ENCODE peak calls at places on chromosomes 6 and 20, in six cellular contexts. C, M, X, P, Q and J are unnamed samples. For H3K4me1, the result is how much of the 10 kb centered on the place peaks cover.

GRCh38 chr6:155883741-155884140 is 428.1 kb upstream of the NOX3 start:
- DNase-seq in C (no peak), M (no peak), X (peak), P (no peak), Q (peak), J (no peak)

GRCh38 chr6:39184906-39185580 is 44.2 kb downstream of the KCNK5 start:
- DNase-seq in C (no peak), M (no peak), X (no peak), P (no peak), Q (no peak), J (no peak)

GRCh38 chr6:125679651-125680050 is 69.8 kb upstream of the HEY2 start:
- DNase-seq in C (no peak), M (no peak), X (no peak), P (no peak), Q (no peak), J (no peak)

GRCh38 chr6:33430991-33431879 is 11.4 kb downstream of the SYNGAP1 start:
- DNase-seq in C (peak), M (peak), X (peak), P (no peak), Q (peak), J (peak)

GRCh38 chr6:10529231-10529801 is 8.2 kb downstream of the GCNT2 start:
- DNase-seq in C (no peak), M (no peak), X (no peak), P (no peak), Q (peak), J (no peak)

GRCh38 chr6:33571637-33572316 is 8.3 kb downstream of the BAK1 start:
- DNase-seq in C (no peak), M (no peak), X (peak), P (no peak), Q (no peak), J (peak)

GRCh38 chr6:20365456-20365855 is 36.2 kb upstream of the E2F3 start:
- DNase-seq in C (no peak), M (no peak), X (no peak), P (no peak), Q (no peak), J (no peak)

GRCh38 chr6:110971458-110971857 is 10.4 kb upstream of the RPF2 start:
- DNase-seq in C (no peak), M (no peak), X (no peak), P (no peak), Q (no peak), J (no peak)

GRCh38 chr6:21091411-21091810 is 502.1 kb upstream of the SOX4 start:
- DNase-seq in C (no peak), M (no peak), X (no peak), P (no peak), Q (no peak), J (no peak)

GRCh38 chr6:90217621-90218496 is 78.8 kb downstream of the BACH2 start:
- DNase-seq in C (no peak), M (no peak), X (no peak), P (no peak), Q (no peak), J (no peak)

GRCh38 chr6:3159805-3160781 is 2.7 kb upstream of the TUBB2A start:
- DNase-seq in C (peak), M (peak), X (no peak), P (peak), Q (peak), J (no peak)

GRCh38 chr6:106377061-106377540 is 16.6 kb downstream of the CRYBG1 start:
- DNase-seq in C (no peak), M (no peak), X (peak), P (no peak), Q (peak), J (no peak)

GRCh38 chr6:73451166-73452106 is 661 bp downstream of the CGAS start:
- DNase-seq in C (peak), M (peak), X (peak), P (no peak), Q (peak), J (peak)

GRCh38 chr20:51400051-51400926 is 142.2 kb downstream of the NFATC2 start:
- DNase-seq in C (no peak), M (no peak), X (no peak), P (no peak), Q (no peak), J (no peak)

GRCh38 chr6:150302801-150303138 is 66.0 kb upstream of the IYD start:
- DNase-seq in C (no peak), M (peak), X (no peak), P (no peak), Q (no peak), J (no peak)

GRCh38 chr6:31572041-31572911 is at the start of gene LTA:
- DNase-seq in C (no peak), M (no peak), X (no peak), P (no peak), Q (no peak), J (no peak)

GRCh38 chr20:6142348-6142993 is 19.6 kb upstream of the FERMT1 start:
- DNase-seq in C (peak), M (peak), X (peak), P (peak), Q (peak), J (peak)

GRCh38 chr6:26363882-26364825 is 844 bp upstream of the BTN3A2 start:
- DNase-seq in C (no peak), M (no peak), X (peak), P (no peak), Q (peak), J (peak)

GRCh38 chr6:39892490-39893129 is 41.7 kb downstream of the MOCS1 start:
- DNase-seq in C (peak), M (peak), X (peak), P (peak), Q (peak), J (peak)

GRCh38 chr6:161922631-161923119 is 648.8 kb upstream of the AGPAT4 start:
- DNase-seq in C (peak), M (peak), X (peak), P (peak), Q (peak), J (peak)

GRCh38 chr20:13260620-13261279 is 39.7 kb downstream of the ISM1 start:
- DNase-seq in C (no peak), M (no peak), X (peak), P (no peak), Q (no peak), J (no peak)

GRCh38 chr6:166958926-166959861 is 2.8 kb upstream of the RNASET2 start:
- DNase-seq in C (no peak), M (no peak), X (no peak), P (no peak), Q (no peak), J (peak)

GRCh38 chr6:118776607-118777549 is 117.1 kb upstream of the ASF1A start:
- DNase-seq in C (peak), M (peak), X (peak), P (peak), Q (peak), J (peak)

GRCh38 chr20:32539817-32540675 is 45.1 kb downstream of the NOL4L start:
- DNase-seq in C (no peak), M (no peak), X (no peak), P (no peak), Q (no peak), J (no peak)

GRCh38 chr6:2959909-2960719 is 11.3 kb downstream of the SERPINB6 start:
- DNase-seq in C (peak), M (peak), X (peak), P (no peak), Q (peak), J (no peak)

GRCh38 chr6:85640806-85641205 is 1.9 kb downstream of the SYNCRIP start:
- DNase-seq in C (no peak), M (no peak), X (peak), P (no peak), Q (no peak), J (no peak)

GRCh38 chr6:35044771-35045275 is 96.3 kb downstream of the TCP11 start:
- DNase-seq in C (no peak), M (no peak), X (peak), P (no peak), Q (no peak), J (peak)

GRCh38 chr6:46011241-46012085 is 4.2 kb downstream of the CLIC5 start:
- DNase-seq in C (no peak), M (no peak), X (no peak), P (no peak), Q (no peak), J (no peak)

GRCh38 chr6:108715832-108716231 is 132.4 kb upstream of the ARMC2 start:
- DNase-seq in C (no peak), M (no peak), X (peak), P (no peak), Q (peak), J (no peak)

GRCh38 chr20:50446351-50447101 is 63.7 kb upstream of the PTPN1 start:
- DNase-seq in C (no peak), M (no peak), X (no peak), P (no peak), Q (no peak), J (no peak)

GRCh38 chr6:21115111-21115510 is 478.4 kb upstream of the SOX4 start:
- DNase-seq in C (no peak), M (peak), X (peak), P (no peak), Q (peak), J (peak)

GRCh38 chr20:19918965-19919329 is 98.2 kb upstream of the NAA20 start:
- DNase-seq in C (no peak), M (no peak), X (no peak), P (no peak), Q (no peak), J (no peak)

GRCh38 chr6:30700340-30700739 is 9.6 kb upstream of the NRM start:
- DNase-seq in C (peak), M (no peak), X (no peak), P (no peak), Q (no peak), J (no peak)

DNA sequence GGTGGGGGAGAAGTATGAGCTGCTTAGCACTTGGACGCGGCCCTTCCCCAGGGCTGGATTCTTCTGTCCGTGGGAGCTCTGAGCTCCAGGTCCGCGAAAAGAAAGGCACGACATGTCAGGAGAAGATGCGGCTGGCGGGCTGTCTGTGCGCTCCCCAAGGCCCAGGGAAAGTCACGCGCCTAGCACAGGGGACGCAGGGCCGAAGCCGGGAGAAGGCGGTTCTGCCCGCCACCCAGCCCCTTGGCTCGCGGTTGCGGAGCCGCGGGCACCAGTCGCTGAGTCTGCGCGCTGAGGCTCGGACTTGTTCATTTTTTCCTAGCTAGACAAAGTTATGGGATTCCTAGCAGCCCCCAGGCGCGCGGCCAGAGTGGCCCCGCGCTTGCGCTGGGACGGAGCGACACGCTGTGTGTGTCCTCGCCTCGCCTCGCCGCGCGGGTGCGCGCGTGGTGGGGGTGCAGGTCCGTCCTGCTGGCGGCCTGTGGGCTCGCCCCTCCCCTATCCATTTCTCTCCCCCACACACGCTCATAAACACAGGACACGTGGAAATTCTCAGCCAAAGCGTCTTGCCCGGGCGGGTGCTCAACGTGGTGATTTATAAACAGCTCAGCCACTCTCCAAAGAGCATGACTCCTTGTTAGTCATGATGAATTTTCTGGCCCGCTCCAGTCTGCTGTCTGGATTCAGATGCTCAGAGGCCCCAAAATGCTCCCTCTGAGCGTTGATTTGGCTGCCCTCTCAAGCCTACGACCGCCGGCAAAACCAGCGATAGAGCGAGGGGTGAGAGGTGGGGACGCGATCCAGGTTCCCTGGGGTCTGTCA is 1.9 kb upstream of the POU3F2 start:
- DNase-seq in C (peak), M (peak), X (peak), P (no peak), Q (peak), J (peak)
- TF ChIP-seq EZH2 in C (peak), M (peak), X (peak), P (no peak), Q (peak), J (no peak)

DNA sequence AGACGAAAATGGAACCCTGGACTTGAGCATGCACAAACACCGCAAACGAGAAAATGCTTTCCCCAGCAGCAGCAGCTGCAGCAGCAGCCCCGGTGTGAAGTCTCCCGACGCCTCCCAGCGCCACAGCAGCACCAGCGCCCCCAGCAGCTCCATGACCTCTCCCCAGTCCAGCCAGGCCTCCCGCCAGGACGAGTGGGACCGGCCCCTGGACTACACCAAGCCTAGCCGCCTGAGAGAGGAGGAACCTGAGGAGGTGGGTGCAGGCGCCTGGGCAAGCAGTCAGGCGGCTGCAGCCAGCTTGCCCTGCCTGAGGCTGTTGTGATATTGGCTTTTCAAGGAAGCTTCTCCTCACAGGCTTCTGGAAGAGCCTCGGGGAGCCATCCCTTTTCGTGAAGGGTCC is 35.8 kb upstream of the PCMTD2 start:
- DNase-seq in C (peak), M (no peak), X (no peak), P (no peak), Q (no peak), J (no peak)
- H3K4me1 ChIP-seq in C (under half), M (under half), X (under half), P (under half), Q (under half), J (under half)

DNA sequence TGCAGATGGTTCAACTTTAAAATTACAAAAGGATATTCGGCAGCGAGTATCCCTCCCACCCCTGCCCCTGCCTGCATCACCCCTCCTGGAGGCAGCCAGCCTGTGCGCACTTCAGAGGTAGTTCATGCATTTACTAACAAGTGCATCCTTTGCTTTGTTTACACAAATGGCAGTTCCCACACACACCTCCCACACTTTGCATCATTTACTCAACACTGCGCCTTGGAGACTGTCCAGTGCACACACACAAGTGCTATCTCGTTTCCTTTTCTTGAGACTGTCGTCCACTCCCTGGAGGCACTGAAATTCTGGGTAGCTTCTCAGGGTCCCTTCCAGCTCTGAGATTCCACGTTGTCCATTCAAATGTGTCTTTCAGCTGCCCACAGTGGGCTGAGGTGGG is 53.1 kb upstream of the VSX1 start:
- DNase-seq in C (no peak), M (no peak), X (no peak), P (no peak), Q (no peak), J (no peak)
- TF ChIP-seq EZH2 in C (no peak), M (no peak), X (no peak), P (no peak), Q (no peak), J (no peak)

GRCh38 chr6:8780653-8781052 is 345.3 kb upstream of the SLC35B3 start:
- DNase-seq in C (no peak), M (no peak), X (no peak), P (no peak), Q (no peak), J (no peak)
- H3K4me1 ChIP-seq in C (under half), M (under half), X (under half), P (under half), Q (under half), J (under half)

GRCh38 chr20:34710861-34711574 is 6.9 kb downstream of the TP53INP2 start:
- DNase-seq in C (no peak), M (no peak), X (no peak), P (no peak), Q (no peak), J (no peak)

GRCh38 chr20:34709044-34709835 is 5.1 kb downstream of the TP53INP2 start:
- DNase-seq in C (peak), M (peak), X (peak), P (peak), Q (peak), J (peak)

GRCh38 chr20:34710568-34710839 is 6.4 kb downstream of the TP53INP2 start:
- DNase-seq in C (no peak), M (no peak), X (no peak), P (no peak), Q (no peak), J (no peak)

GRCh38 chr20:34708621-34709043 is 4.5 kb downstream of the TP53INP2 start:
- DNase-seq in C (peak), M (peak), X (peak), P (no peak), Q (peak), J (peak)

DNA sequence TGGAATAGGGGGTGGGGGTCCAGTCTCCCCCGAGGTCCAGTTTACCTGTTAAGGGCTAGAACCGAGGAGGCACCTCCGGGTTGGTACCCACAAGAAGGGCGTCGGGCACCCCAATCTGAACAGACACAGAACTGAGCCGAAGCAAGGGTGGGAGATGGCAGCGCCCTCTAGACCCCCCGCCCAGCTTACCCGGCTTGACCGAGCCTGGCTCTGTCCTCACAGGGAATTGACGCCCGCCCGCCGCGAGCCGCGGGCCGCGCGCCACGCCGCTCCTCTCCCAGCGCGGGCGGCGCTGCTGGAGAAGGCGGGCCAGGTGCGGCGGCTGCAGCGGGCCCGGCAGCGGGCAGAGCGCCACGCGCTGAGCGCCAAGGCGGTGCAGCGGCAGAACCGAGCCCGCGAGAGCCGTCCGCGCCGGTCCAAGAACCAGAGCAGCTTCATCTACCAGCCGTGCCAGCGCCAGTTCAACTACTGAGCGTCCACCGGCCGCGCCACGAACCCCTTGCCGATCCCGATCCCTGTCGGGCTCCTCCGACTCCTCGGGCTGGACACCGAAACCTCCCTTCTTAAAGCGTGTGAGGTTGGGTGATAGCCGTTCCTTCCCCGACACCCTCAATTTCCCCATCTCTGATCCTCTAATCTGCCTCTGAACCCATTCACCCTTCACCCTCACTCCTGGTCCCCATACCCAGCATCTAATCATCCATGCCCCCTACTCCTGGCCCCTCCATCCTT is 5.9 kb downstream of the TP53INP2 start:
- DNase-seq in C (peak), M (peak), X (peak), P (peak), Q (peak), J (peak)
- TF ChIP-seq EZH2 in C (no peak), M (peak), X (no peak), P (no peak), Q (no peak), J (no peak)

DNA sequence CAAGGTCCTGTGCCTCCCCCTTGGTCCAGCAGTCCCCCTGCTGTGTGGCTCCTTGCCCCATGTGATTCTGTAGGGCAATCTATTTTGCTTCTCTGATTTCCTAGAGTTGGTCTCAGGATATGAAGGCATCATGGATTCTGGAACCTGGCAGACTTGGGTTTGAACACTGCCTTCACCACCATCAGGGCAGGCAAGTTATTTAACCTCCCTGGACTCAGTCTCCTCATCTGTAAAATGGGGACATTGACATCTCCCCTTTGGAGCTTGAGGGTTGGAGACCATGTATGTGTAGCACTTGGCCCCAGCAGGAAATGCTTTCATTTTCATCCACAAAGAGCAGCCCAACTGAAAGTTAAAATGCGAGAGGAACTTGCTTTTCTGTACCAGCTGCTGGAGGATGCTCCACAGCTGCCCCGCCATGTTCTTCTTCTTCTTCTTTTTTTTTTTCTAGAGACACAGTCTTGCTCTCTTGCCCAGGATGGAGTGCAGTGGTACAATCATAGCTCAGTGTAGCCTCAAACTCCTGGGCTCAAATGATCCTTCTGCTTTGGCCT is 6.7 kb downstream of the TOX2 start:
- DNase-seq in C (no peak), M (no peak), X (no peak), P (no peak), Q (no peak), J (no peak)
- H3K4me1 ChIP-seq in C (under half), M (under half), X (under half), P (under half), Q (under half), J (half or more)

DNA sequence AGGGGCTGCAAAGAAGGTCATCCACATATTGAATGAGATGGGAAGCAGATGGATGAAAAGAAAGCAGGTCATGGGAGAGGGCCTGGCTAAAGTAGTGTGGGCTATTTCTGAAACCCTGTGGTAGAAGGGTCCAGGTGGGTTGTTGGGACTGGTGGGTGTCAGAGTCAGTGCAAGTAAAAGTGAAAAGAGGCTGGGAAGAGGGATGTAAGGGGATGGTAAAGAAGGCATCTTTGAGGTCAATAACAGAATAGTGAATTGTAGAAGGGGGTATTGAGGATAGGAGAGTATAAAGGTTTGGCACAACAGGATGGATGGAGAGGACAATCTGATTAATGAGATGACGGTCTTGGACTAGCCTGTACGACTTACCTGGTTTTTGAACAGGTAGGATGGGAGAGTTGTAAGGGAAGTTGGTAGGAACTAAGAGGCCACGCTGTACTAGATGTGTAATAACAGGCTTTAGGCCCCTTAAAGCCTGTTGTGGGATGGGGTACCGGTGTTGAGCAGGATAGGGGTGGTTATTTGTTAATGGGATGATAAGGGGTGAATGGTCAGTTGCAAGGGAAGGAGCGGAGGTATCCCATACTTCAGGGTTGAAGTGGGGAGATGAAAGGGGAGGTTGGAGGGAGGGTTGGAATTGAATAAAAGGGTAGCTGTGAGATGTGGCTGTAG is 748.9 kb upstream of the ADGRB3 start:
- DNase-seq in C (no peak), M (no peak), X (no peak), P (no peak), Q (no peak), J (no peak)
- TF ChIP-seq EZH2 in C (no peak), M (no peak), X (no peak), P (no peak), Q (no peak), J (no peak)